ENCODE peak calls at places on chromosomes 16 and 17, in six cellular contexts. One of them, this sample, is unnamed.

GRCh38 chr17:21127508-21128077 is 829 bp downstream of the DHRS7B start:
- DNase-seq in hepatocyte: no peak
- DNase-seq in cardiac fibroblast: peak
- DNase-seq in progenitor cell of endocrine pancreas: no peak
- DNase-seq in omental fat pad: no peak
- DNase-seq in lower lobe of right lung: no peak
- DNase-seq in this sample: no peak

GRCh38 chr17:47745037-47745380 is 12.0 kb downstream of the TBX21 start:
- DNase-seq in hepatocyte: no peak
- DNase-seq in cardiac fibroblast: no peak
- DNase-seq in progenitor cell of endocrine pancreas: no peak
- DNase-seq in omental fat pad: no peak
- DNase-seq in lower lobe of right lung: no peak
- DNase-seq in this sample: no peak

GRCh38 chr17:78862073-78863023 is 21.7 kb upstream of the USP36 start:
- DNase-seq in hepatocyte: peak
- DNase-seq in cardiac fibroblast: peak
- DNase-seq in progenitor cell of endocrine pancreas: no peak
- DNase-seq in omental fat pad: peak
- DNase-seq in lower lobe of right lung: peak
- DNase-seq in this sample: no peak

GRCh38 chr17:2904135-2904534 is 107.9 kb downstream of the RAP1GAP2 start:
- DNase-seq in hepatocyte: peak
- DNase-seq in cardiac fibroblast: peak
- DNase-seq in progenitor cell of endocrine pancreas: no peak
- DNase-seq in omental fat pad: no peak
- DNase-seq in lower lobe of right lung: peak
- DNase-seq in this sample: peak

GRCh38 chr17:58504826-58505351 is 9.5 kb downstream of the MTMR4 start:
- DNase-seq in hepatocyte: no peak
- DNase-seq in cardiac fibroblast: no peak
- DNase-seq in progenitor cell of endocrine pancreas: no peak
- DNase-seq in omental fat pad: no peak
- DNase-seq in lower lobe of right lung: no peak
- DNase-seq in this sample: no peak

GRCh38 chr17:4497101-4497824 is 1.4 kb upstream of the SPNS2 start:
- DNase-seq in hepatocyte: no peak
- DNase-seq in cardiac fibroblast: no peak
- DNase-seq in progenitor cell of endocrine pancreas: no peak
- DNase-seq in omental fat pad: no peak
- DNase-seq in lower lobe of right lung: no peak
- DNase-seq in this sample: no peak

GRCh38 chr16:56332464-56333079 is 92.8 kb downstream of the AMFR start:
- DNase-seq in hepatocyte: peak
- DNase-seq in cardiac fibroblast: peak
- DNase-seq in progenitor cell of endocrine pancreas: peak
- DNase-seq in omental fat pad: no peak
- DNase-seq in lower lobe of right lung: no peak
- DNase-seq in this sample: peak

GRCh38 chr16:75064403-75065148 is 52.0 kb downstream of the LDHD start:
- DNase-seq in hepatocyte: peak
- DNase-seq in cardiac fibroblast: no peak
- DNase-seq in progenitor cell of endocrine pancreas: no peak
- DNase-seq in omental fat pad: no peak
- DNase-seq in lower lobe of right lung: peak
- DNase-seq in this sample: no peak

GRCh38 chr17:28072935-28073533 is 30.6 kb downstream of the NLK start:
- DNase-seq in hepatocyte: no peak
- DNase-seq in cardiac fibroblast: no peak
- DNase-seq in progenitor cell of endocrine pancreas: no peak
- DNase-seq in omental fat pad: no peak
- DNase-seq in lower lobe of right lung: no peak
- DNase-seq in this sample: peak

GRCh38 chr16:3509470-3509928 is 8.7 kb downstream of the CLUAP1 start:
- DNase-seq in hepatocyte: no peak
- DNase-seq in cardiac fibroblast: no peak
- DNase-seq in progenitor cell of endocrine pancreas: no peak
- DNase-seq in omental fat pad: no peak
- DNase-seq in lower lobe of right lung: no peak
- DNase-seq in this sample: no peak

GRCh38 chr16:10325783-10326543 is 59.9 kb upstream of the ATF7IP2 start:
- DNase-seq in hepatocyte: no peak
- DNase-seq in cardiac fibroblast: peak
- DNase-seq in progenitor cell of endocrine pancreas: no peak
- DNase-seq in omental fat pad: no peak
- DNase-seq in lower lobe of right lung: no peak
- DNase-seq in this sample: no peak

GRCh38 chr16:80825365-80825758 is 21.0 kb upstream of the CDYL2 start:
- DNase-seq in hepatocyte: no peak
- DNase-seq in cardiac fibroblast: no peak
- DNase-seq in progenitor cell of endocrine pancreas: no peak
- DNase-seq in omental fat pad: no peak
- DNase-seq in lower lobe of right lung: no peak
- DNase-seq in this sample: no peak

GRCh38 chr17:75830168-75831031 is 13.8 kb downstream of the UNC13D start:
- DNase-seq in hepatocyte: no peak
- DNase-seq in cardiac fibroblast: no peak
- DNase-seq in progenitor cell of endocrine pancreas: peak
- DNase-seq in omental fat pad: no peak
- DNase-seq in lower lobe of right lung: no peak
- DNase-seq in this sample: peak

GRCh38 chr16:3363793-3364192 is 8.1 kb downstream of the OR2C1 start:
- DNase-seq in hepatocyte: no peak
- DNase-seq in cardiac fibroblast: no peak
- DNase-seq in progenitor cell of endocrine pancreas: no peak
- DNase-seq in omental fat pad: no peak
- DNase-seq in lower lobe of right lung: no peak
- DNase-seq in this sample: no peak

GRCh38 chr17:77872199-77872598 is 86.3 kb upstream of the TNRC6C start:
- DNase-seq in hepatocyte: no peak
- DNase-seq in cardiac fibroblast: no peak
- DNase-seq in progenitor cell of endocrine pancreas: no peak
- DNase-seq in omental fat pad: no peak
- DNase-seq in lower lobe of right lung: no peak
- DNase-seq in this sample: no peak

GRCh38 chr17:70597774-70598173 is 428.4 kb downstream of the KCNJ2 start:
- DNase-seq in hepatocyte: no peak
- DNase-seq in cardiac fibroblast: no peak
- DNase-seq in progenitor cell of endocrine pancreas: no peak
- DNase-seq in omental fat pad: no peak
- DNase-seq in lower lobe of right lung: no peak
- DNase-seq in this sample: no peak

GRCh38 chr17:42608692-42609181 is 437 bp downstream of the RETREG3 start:
- DNase-seq in hepatocyte: peak
- DNase-seq in cardiac fibroblast: peak
- DNase-seq in progenitor cell of endocrine pancreas: no peak
- DNase-seq in omental fat pad: no peak
- DNase-seq in lower lobe of right lung: peak
- DNase-seq in this sample: no peak

GRCh38 chr17:65231662-65232335 is 94.6 kb downstream of the RGS9 start:
- DNase-seq in hepatocyte: peak
- DNase-seq in cardiac fibroblast: peak
- DNase-seq in progenitor cell of endocrine pancreas: peak
- DNase-seq in omental fat pad: no peak
- DNase-seq in lower lobe of right lung: no peak
- DNase-seq in this sample: peak

GRCh38 chr17:49325980-49326379 is 36.1 kb downstream of the ZNF652 start:
- DNase-seq in hepatocyte: no peak
- DNase-seq in cardiac fibroblast: no peak
- DNase-seq in progenitor cell of endocrine pancreas: no peak
- DNase-seq in omental fat pad: no peak
- DNase-seq in lower lobe of right lung: no peak
- DNase-seq in this sample: no peak

GRCh38 chr16:72291531-72291981 is 119.6 kb upstream of the PMFBP1 start:
- DNase-seq in hepatocyte: peak
- DNase-seq in cardiac fibroblast: peak
- DNase-seq in progenitor cell of endocrine pancreas: no peak
- DNase-seq in omental fat pad: no peak
- DNase-seq in lower lobe of right lung: no peak
- DNase-seq in this sample: no peak

GRCh38 chr16:57862698-57863433 is 60.6 kb upstream of the KIFC3 start:
- DNase-seq in hepatocyte: peak
- DNase-seq in cardiac fibroblast: no peak
- DNase-seq in progenitor cell of endocrine pancreas: no peak
- DNase-seq in omental fat pad: no peak
- DNase-seq in lower lobe of right lung: no peak
- DNase-seq in this sample: no peak

GRCh38 chr16:30715777-30716445 is 16.9 kb downstream of the SRCAP start:
- DNase-seq in hepatocyte: no peak
- DNase-seq in cardiac fibroblast: peak
- DNase-seq in progenitor cell of endocrine pancreas: no peak
- DNase-seq in omental fat pad: no peak
- DNase-seq in lower lobe of right lung: no peak
- DNase-seq in this sample: no peak

GRCh38 chr16:58685084-58685449 is 497 bp upstream of the SLC38A7 start:
- DNase-seq in hepatocyte: no peak
- DNase-seq in cardiac fibroblast: no peak
- DNase-seq in progenitor cell of endocrine pancreas: no peak
- DNase-seq in omental fat pad: no peak
- DNase-seq in lower lobe of right lung: no peak
- DNase-seq in this sample: no peak

GRCh38 chr16:22022151-22022550 is 14.2 kb downstream of the MOSMO start:
- DNase-seq in hepatocyte: no peak
- DNase-seq in cardiac fibroblast: no peak
- DNase-seq in progenitor cell of endocrine pancreas: no peak
- DNase-seq in omental fat pad: no peak
- DNase-seq in lower lobe of right lung: no peak
- DNase-seq in this sample: no peak

GRCh38 chr16:22018559-22018958 is 10.6 kb downstream of the MOSMO start:
- DNase-seq in hepatocyte: no peak
- DNase-seq in cardiac fibroblast: no peak
- DNase-seq in progenitor cell of endocrine pancreas: no peak
- DNase-seq in omental fat pad: no peak
- DNase-seq in lower lobe of right lung: no peak
- DNase-seq in this sample: no peak

GRCh38 chr16:22012241-22012640 is 4.3 kb downstream of the MOSMO start:
- DNase-seq in hepatocyte: no peak
- DNase-seq in cardiac fibroblast: no peak
- DNase-seq in progenitor cell of endocrine pancreas: no peak
- DNase-seq in omental fat pad: no peak
- DNase-seq in lower lobe of right lung: no peak
- DNase-seq in this sample: no peak

GRCh38 chr16:22014271-22014873 is 6.5 kb downstream of the MOSMO start:
- DNase-seq in hepatocyte: no peak
- DNase-seq in cardiac fibroblast: no peak
- DNase-seq in progenitor cell of endocrine pancreas: no peak
- DNase-seq in omental fat pad: no peak
- DNase-seq in lower lobe of right lung: no peak
- DNase-seq in this sample: no peak

GRCh38 chr16:22016927-22017326 is 9.0 kb downstream of the MOSMO start:
- DNase-seq in hepatocyte: no peak
- DNase-seq in cardiac fibroblast: no peak
- DNase-seq in progenitor cell of endocrine pancreas: no peak
- DNase-seq in omental fat pad: no peak
- DNase-seq in lower lobe of right lung: no peak
- DNase-seq in this sample: no peak
- TF ChIP-seq CTCF in hepatocyte: no peak
- TF ChIP-seq CTCF in cardiac fibroblast: no peak
- TF ChIP-seq CTCF in progenitor cell of endocrine pancreas: no peak
- TF ChIP-seq CTCF in omental fat pad: no peak
- TF ChIP-seq CTCF in lower lobe of right lung: no peak
- TF ChIP-seq CTCF in this sample: no peak

DNA sequence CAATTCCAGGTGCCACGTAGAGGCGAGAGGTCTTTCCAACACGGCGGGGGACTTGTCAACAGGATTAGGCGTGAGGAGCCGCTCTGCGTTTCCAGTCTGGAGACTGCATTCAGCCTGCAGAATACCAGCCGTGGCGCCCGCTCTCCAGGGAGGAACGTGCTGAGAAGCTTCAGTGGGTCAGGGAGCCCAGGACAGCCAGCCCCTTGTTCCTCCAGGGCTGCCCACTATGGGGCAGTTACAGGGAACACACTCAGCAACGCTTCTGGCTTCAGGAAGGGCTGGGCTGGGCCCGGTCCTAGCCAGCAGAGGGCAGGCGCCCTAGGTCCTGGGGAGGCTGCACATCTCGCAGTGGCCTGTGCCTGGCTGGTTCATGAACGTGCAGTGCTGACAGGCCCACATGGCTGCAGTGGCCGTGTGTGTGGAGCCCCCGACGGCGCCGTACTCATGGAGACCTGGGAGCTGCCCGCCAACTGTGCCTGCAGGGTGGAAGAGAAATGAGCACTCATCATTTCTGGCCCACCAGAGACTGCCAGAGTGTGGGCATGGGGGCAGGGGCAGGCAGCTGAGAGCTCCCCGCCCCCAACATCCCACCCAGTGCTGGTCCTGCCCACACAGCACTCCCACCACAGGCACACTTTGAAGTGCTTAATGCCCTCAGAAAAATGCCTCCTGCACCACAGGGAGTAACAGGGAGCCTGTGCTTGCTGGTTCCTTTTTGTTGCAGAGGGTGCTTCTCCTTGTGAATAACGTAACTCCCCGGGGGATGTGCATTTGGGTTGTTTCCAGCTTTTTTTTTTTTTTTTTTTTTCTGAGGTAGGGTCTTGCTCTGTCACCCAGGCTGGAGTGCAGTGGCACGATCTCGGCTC is 7.0 kb upstream of the FAAP100 start:
- DNase-seq in hepatocyte: no peak
- DNase-seq in cardiac fibroblast: no peak
- DNase-seq in progenitor cell of endocrine pancreas: no peak
- DNase-seq in omental fat pad: no peak
- DNase-seq in lower lobe of right lung: no peak
- DNase-seq in this sample: peak
- TF ChIP-seq CTCF in hepatocyte: no peak
- TF ChIP-seq CTCF in cardiac fibroblast: peak
- TF ChIP-seq CTCF in progenitor cell of endocrine pancreas: no peak
- TF ChIP-seq CTCF in omental fat pad: no peak
- TF ChIP-seq CTCF in lower lobe of right lung: no peak
- TF ChIP-seq CTCF in this sample: no peak

GRCh38 chr17:1058423-1059130 is 61.6 kb downstream of the TIMM22 start:
- DNase-seq in hepatocyte: peak
- DNase-seq in cardiac fibroblast: peak
- DNase-seq in progenitor cell of endocrine pancreas: no peak
- DNase-seq in omental fat pad: no peak
- DNase-seq in lower lobe of right lung: peak
- DNase-seq in this sample: peak
- TF ChIP-seq CTCF in hepatocyte: peak
- TF ChIP-seq CTCF in cardiac fibroblast: peak
- TF ChIP-seq CTCF in progenitor cell of endocrine pancreas: peak
- TF ChIP-seq CTCF in omental fat pad: no peak
- TF ChIP-seq CTCF in lower lobe of right lung: peak
- TF ChIP-seq CTCF in this sample: peak

DNA sequence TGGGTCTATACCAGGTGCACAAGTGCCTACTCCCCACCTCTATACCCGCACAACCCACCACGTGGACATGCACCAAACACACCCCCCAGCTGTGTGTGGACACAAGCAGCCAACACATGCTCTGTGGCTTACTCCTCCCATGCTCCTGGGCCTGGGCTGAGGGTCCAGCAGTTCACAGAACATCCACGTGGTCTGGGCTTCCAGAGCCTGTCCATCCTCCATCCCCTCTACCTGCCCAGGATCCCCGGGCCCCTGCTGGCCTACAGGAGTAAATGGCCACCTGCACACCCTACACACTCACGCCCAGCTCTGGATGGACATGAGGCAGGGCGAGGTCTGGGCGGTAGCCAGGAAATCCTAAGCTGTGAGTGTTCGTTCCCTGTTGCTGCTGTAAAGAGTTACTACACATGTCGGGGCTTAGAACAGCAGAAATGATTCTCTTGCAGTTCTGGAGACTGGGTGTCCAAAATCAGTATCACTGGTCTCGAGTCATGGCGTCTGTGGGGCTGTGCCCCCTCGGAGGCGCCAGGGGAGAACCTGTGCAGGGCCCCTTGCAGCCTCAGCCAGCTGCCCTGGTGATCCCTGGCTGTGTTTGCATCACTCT is 15.0 kb upstream of the RAI1 start:
- DNase-seq in hepatocyte: no peak
- DNase-seq in cardiac fibroblast: peak
- DNase-seq in progenitor cell of endocrine pancreas: no peak
- DNase-seq in omental fat pad: no peak
- DNase-seq in lower lobe of right lung: no peak
- DNase-seq in this sample: no peak
- TF ChIP-seq CTCF in hepatocyte: no peak
- TF ChIP-seq CTCF in cardiac fibroblast: no peak
- TF ChIP-seq CTCF in progenitor cell of endocrine pancreas: no peak
- TF ChIP-seq CTCF in omental fat pad: no peak
- TF ChIP-seq CTCF in lower lobe of right lung: no peak
- TF ChIP-seq CTCF in this sample: no peak